ENCODE peak calls at places on chromosome 15, in eight cellular contexts. J is endodermal cell, O is ovary, I is fibroblast of lung, W is neural progenitor cell, G is A549, S is adipocyte, K is uterus. L is an unnamed sample. For H3K4me1, the result is how much of the 10 kb centered on the place peaks cover.

GRCh38 chr15:31465083-31465955 is 138.7 kb downstream of the KLF13 start:
- DNase-seq in J (peak), O (no peak), I (no peak), W (no peak), G (no peak), S (no peak), K (peak), L (no peak)

GRCh38 chr15:57018151-57018550 is 99.7 kb downstream of the TCF12 start:
- DNase-seq in J (no peak), O (no peak), I (no peak), W (no peak), G (no peak), S (no peak), K (no peak), L (no peak)

GRCh38 chr15:63893866-63894661 is 60.3 kb upstream of the HERC1 start:
- DNase-seq in J (no peak), O (no peak), I (no peak), W (no peak), G (no peak), S (no peak), K (no peak), L (no peak)

GRCh38 chr15:62568702-62569101 is 403.6 kb upstream of the C2CD4B start:
- DNase-seq in J (no peak), O (no peak), I (no peak), W (no peak), G (no peak), S (no peak), K (no peak), L (no peak)

GRCh38 chr15:64623347-64624024 is 151.9 kb downstream of the RBPMS2 start:
- DNase-seq in J (no peak), O (no peak), I (no peak), W (no peak), G (no peak), S (peak), K (no peak), L (no peak)

GRCh38 chr15:53549697-53550315 is 209.7 kb downstream of the WDR72 start:
- DNase-seq in J (no peak), O (no peak), I (no peak), W (no peak), G (no peak), S (no peak), K (no peak), L (no peak)

GRCh38 chr15:29045717-29046116 is 159.9 kb downstream of the APBA2 start:
- DNase-seq in J (no peak), O (no peak), I (peak), W (no peak), G (peak), S (peak), K (no peak), L (no peak)

GRCh38 chr15:40081691-40082194 is 26.9 kb downstream of the BMF start:
- DNase-seq in J (peak), O (peak), I (peak), W (peak), G (no peak), S (peak), K (peak), L (peak)

GRCh38 chr15:27250223-27250622 is 279.2 kb downstream of the GABRG3 start:
- DNase-seq in J (no peak), O (no peak), I (no peak), W (no peak), G (no peak), S (no peak), K (no peak), L (no peak)

GRCh38 chr15:20355256-20355868 is 186.2 kb downstream of the GOLGA6L6 start:
- DNase-seq in J (no peak), O (no peak), I (no peak), W (no peak), G (no peak), S (no peak), K (peak), L (peak)

GRCh38 chr15:28914046-28914445 is 28.3 kb downstream of the APBA2 start:
- DNase-seq in J (peak), O (no peak), I (no peak), W (no peak), G (no peak), S (no peak), K (no peak), L (no peak)

GRCh38 chr15:65189102-65189740 is 4.1 kb upstream of the CLPX start:
- DNase-seq in J (peak), O (peak), I (peak), W (peak), G (peak), S (peak), K (peak), L (peak)

GRCh38 chr15:33310481-33311311 is at the start of gene RYR3:
- DNase-seq in J (peak), O (no peak), I (peak), W (peak), G (no peak), S (peak), K (peak), L (peak)

GRCh38 chr15:31537770-31538592 is 211.3 kb downstream of the KLF13 start:
- DNase-seq in J (no peak), O (no peak), I (no peak), W (peak), G (no peak), S (no peak), K (no peak), L (no peak)

GRCh38 chr15:61079529-61079928 is 149.6 kb downstream of the RORA start:
- DNase-seq in J (no peak), O (no peak), I (no peak), W (no peak), G (no peak), S (no peak), K (no peak), L (no peak)

GRCh38 chr15:48267766-48268165 is 61.7 kb downstream of the SLC12A1 start:
- DNase-seq in J (no peak), O (no peak), I (no peak), W (no peak), G (no peak), S (no peak), K (no peak), L (no peak)

GRCh38 chr15:71447328-71448250 is 332.3 kb downstream of the THSD4 start:
- DNase-seq in J (peak), O (no peak), I (peak), W (no peak), G (peak), S (peak), K (no peak), L (no peak)

GRCh38 chr15:99335508-99335907 is 84.2 kb downstream of the LRRC28 start:
- DNase-seq in J (no peak), O (no peak), I (no peak), W (no peak), G (no peak), S (no peak), K (no peak), L (no peak)

GRCh38 chr15:26355671-26356070 is 417.2 kb downstream of the GABRB3 start:
- DNase-seq in J (no peak), O (no peak), I (no peak), W (no peak), G (no peak), S (no peak), K (no peak), L (no peak)

GRCh38 chr15:32035285-32035684 is 5.0 kb downstream of the CHRNA7 start:
- DNase-seq in J (no peak), O (no peak), I (no peak), W (no peak), G (no peak), S (no peak), K (no peak), L (no peak)

GRCh38 chr15:99324082-99324620 is 72.9 kb downstream of the LRRC28 start:
- DNase-seq in J (no peak), O (no peak), I (peak), W (no peak), G (peak), S (peak), K (no peak), L (no peak)

GRCh38 chr15:90234519-90234988 is 545 bp downstream of the GDPGP1 start:
- DNase-seq in J (no peak), O (no peak), I (peak), W (no peak), G (no peak), S (peak), K (no peak), L (no peak)

GRCh38 chr15:68379058-68379758 is 52.8 kb downstream of the ITGA11 start:
- DNase-seq in J (no peak), O (peak), I (no peak), W (no peak), G (no peak), S (no peak), K (no peak), L (peak)

GRCh38 chr15:70062321-70062956 is 35.3 kb downstream of the TLE3 start:
- DNase-seq in J (no peak), O (peak), I (peak), W (peak), G (no peak), S (peak), K (peak), L (peak)

GRCh38 chr15:73172508-73172907 is 120.2 kb downstream of the NEO1 start:
- DNase-seq in J (no peak), O (no peak), I (no peak), W (peak), G (no peak), S (no peak), K (no peak), L (no peak)

GRCh38 chr15:100761253-100761935 is 118.2 kb upstream of the ALDH1A3 start:
- DNase-seq in J (no peak), O (no peak), I (no peak), W (no peak), G (no peak), S (no peak), K (no peak), L (no peak)

GRCh38 chr15:35362195-35362829 is 183.7 kb downstream of the DPH6 start:
- DNase-seq in J (no peak), O (no peak), I (peak), W (no peak), G (no peak), S (peak), K (no peak), L (no peak)

GRCh38 chr15:69798481-69799315 is 299.0 kb downstream of the TLE3 start:
- DNase-seq in J (peak), O (peak), I (peak), W (no peak), G (no peak), S (no peak), K (no peak), L (peak)

GRCh38 chr15:72077950-72078349 is 40.0 kb downstream of the MYO9A start:
- DNase-seq in J (no peak), O (no peak), I (peak), W (no peak), G (no peak), S (peak), K (no peak), L (no peak)

GRCh38 chr15:68594533-68595259 is 15.9 kb downstream of the CORO2B start:
- DNase-seq in J (no peak), O (no peak), I (no peak), W (no peak), G (no peak), S (no peak), K (no peak), L (no peak)

GRCh38 chr15:95615436-95615835 is 715.1 kb upstream of the NR2F2 start:
- DNase-seq in J (no peak), O (no peak), I (no peak), W (no peak), G (no peak), S (no peak), K (no peak), L (no peak)

GRCh38 chr15:71278989-71279756 is 163.9 kb downstream of the THSD4 start:
- DNase-seq in J (no peak), O (no peak), I (peak), W (no peak), G (peak), S (peak), K (peak), L (peak)

GRCh38 chr15:40871749-40872617 is 2.1 kb downstream of the RHOV start:
- DNase-seq in J (peak), O (no peak), I (no peak), W (no peak), G (no peak), S (no peak), K (no peak), L (no peak)

GRCh38 chr15:83845230-83845629 is 191.3 kb downstream of the ADAMTSL3 start:
- DNase-seq in J (no peak), O (no peak), I (peak), W (no peak), G (no peak), S (peak), K (peak), L (no peak)
- H3K4me1 ChIP-seq in J (under half), O (under half), I (under half), W (under half), G (under half), S (under half), K (under half), L (under half)

GRCh38 chr15:58471341-58471740 is 39.5 kb downstream of the LIPC start:
- DNase-seq in J (no peak), O (no peak), I (peak), W (no peak), G (no peak), S (no peak), K (no peak), L (no peak)
- H3K4me1 ChIP-seq in J (under half), O (under half), I (under half), W (under half), G (half or more), S (half or more), K (under half), L (under half)

GRCh38 chr15:74792227-74793016 is 10.5 kb downstream of the CSK start:
- DNase-seq in J (no peak), O (no peak), I (no peak), W (no peak), G (no peak), S (no peak), K (no peak), L (peak)
- H3K4me1 ChIP-seq in J (under half), O (under half), I (under half), W (under half), G (under half), S (under half), K (under half), L (under half)

GRCh38 chr15:89107984-89108383 is 19.7 kb downstream of the ABHD2 start:
- DNase-seq in J (no peak), O (no peak), I (no peak), W (no peak), G (no peak), S (no peak), K (no peak), L (peak)
- H3K4me1 ChIP-seq in J (under half), O (under half), I (under half), W (under half), G (half or more), S (half or more), K (under half), L (half or more)

GRCh38 chr15:59304807-59305206 is 67.9 kb downstream of the MYO1E start:
- DNase-seq in J (no peak), O (peak), I (no peak), W (no peak), G (no peak), S (no peak), K (no peak), L (no peak)
- H3K4me1 ChIP-seq in J (under half), O (under half), I (under half), W (under half), G (half or more), S (under half), K (under half), L (under half)

GRCh38 chr15:92808611-92809063 is 91.5 kb upstream of the CHD2 start:
- DNase-seq in J (no peak), O (peak), I (peak), W (no peak), G (no peak), S (peak), K (peak), L (peak)
- H3K4me1 ChIP-seq in J (under half), O (under half), I (under half), W (under half), G (under half), S (under half), K (under half), L (half or more)

DNA sequence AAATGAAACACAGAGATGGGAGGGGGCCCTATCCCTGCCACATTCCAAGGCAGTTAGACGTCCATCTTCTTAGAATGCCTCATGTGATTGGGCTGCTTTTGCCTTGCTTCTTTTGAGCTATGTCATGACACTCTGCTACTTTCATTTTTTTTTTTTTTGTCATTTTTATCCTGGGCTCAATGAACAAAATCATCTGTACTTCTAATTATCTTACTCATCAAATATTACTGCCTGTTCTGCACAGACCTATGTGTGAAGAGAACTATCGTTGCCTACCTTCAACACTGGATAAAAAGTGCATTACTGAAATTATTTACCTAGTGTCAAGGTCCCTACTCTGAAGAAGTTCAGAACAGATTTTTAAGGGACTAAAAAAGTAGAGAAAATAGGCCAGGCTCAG is 83.8 kb upstream of the FAM98B start:
- DNase-seq in J (no peak), O (no peak), I (no peak), W (no peak), G (no peak), S (peak), K (no peak), L (no peak)
- H3K4me1 ChIP-seq in J (under half), O (under half), I (under half), W (under half), G (under half), S (under half), K (under half), L (under half)